ENCODE peak calls at places on chromosomes 3 and 15, in eight cellular contexts. W is left lung, Z is fibroblast of lung, N is uterus, V is testis, J is PC-9, U is right lobe of liver, I is tibial nerve. B is an unnamed sample.
A peak's percentile ranks its signal among the peaks of the same experiment; 100 is the strongest.

GRCh38 chr15:85047271-85047948 is 65.8 kb downstream of the PDE8A start:
- DNase-seq in W (no peak), V (no peak), I (no peak), Z (peak; percentile 96), N (no peak), U (no peak), J (peak; percentile 82), B (no peak)

GRCh38 chr15:85120351-85121113 is 138.9 kb downstream of the PDE8A start:
- DNase-seq in I (no peak), V (no peak), J (no peak), Z (no peak), N (no peak), U (no peak), W (no peak), B (no peak)

GRCh38 chr15:44308415-44308814 is 19.9 kb downstream of the GOLM2 start:
- DNase-seq in W (no peak), N (no peak), Z (no peak), U (no peak), I (no peak), V (no peak), J (no peak), B (no peak)

GRCh38 chr3:38655708-38656300 is 6.3 kb upstream of the SCN5A start:
- DNase-seq in J (no peak), W (no peak), Z (peak; percentile 34), V (no peak), N (no peak), U (no peak), I (no peak), B (no peak)

GRCh38 chr3:134430950-134431445 is 54.8 kb downstream of the ANAPC13 start:
- DNase-seq in U (no peak), V (no peak), J (no peak), N (no peak), I (no peak), Z (peak; percentile 62), W (no peak), B (no peak)

GRCh38 chr15:61050844-61051569 is 178.1 kb downstream of the RORA start:
- DNase-seq in N (no peak), V (no peak), Z (no peak), J (no peak), U (no peak), I (no peak), W (no peak), B (no peak)

GRCh38 chr3:3705090-3705775 is 94.0 kb upstream of the LRRN1 start:
- DNase-seq in U (no peak), V (peak; percentile 19), N (peak; percentile 15), W (no peak), Z (peak; percentile 23), J (no peak), I (no peak), B (no peak)

GRCh38 chr15:33234019-33234418 is 39.5 kb upstream of the FMN1 start:
- DNase-seq in N (no peak), W (no peak), Z (peak; percentile 49), U (no peak), J (peak; percentile 46), I (no peak), V (no peak), B (no peak)

GRCh38 chr3:447671-448070 is 251.1 kb downstream of the CHL1 start:
- DNase-seq in Z (no peak), V (no peak), I (no peak), J (no peak), U (no peak), W (no peak), N (no peak), B (no peak)

GRCh38 chr15:101264011-101264410 is 12.2 kb upstream of the CHSY1 start:
- DNase-seq in I (no peak), V (no peak), J (no peak), W (no peak), Z (peak; percentile 48), U (no peak), N (no peak), B (no peak)

GRCh38 chr3:36546196-36546595 is 165.9 kb downstream of the STAC start:
- DNase-seq in U (no peak), J (no peak), N (no peak), V (peak; percentile 18), I (no peak), W (no peak), Z (peak; percentile 16), B (no peak)

GRCh38 chr15:30065025-30065801 is 17.5 kb upstream of the GOLGA8J start:
- DNase-seq in Z (peak; percentile 93), I (no peak), U (no peak), J (no peak), N (no peak), W (no peak), V (no peak), B (no peak)

GRCh38 chr15:77753238-77753873 is 120.6 kb upstream of the LINGO1 start:
- DNase-seq in J (no peak), V (peak; percentile 18), I (no peak), U (no peak), Z (peak; percentile 17), N (no peak), W (no peak), B (no peak)

GRCh38 chr3:71846189-71846588 is 61.2 kb upstream of the PROK2 start:
- DNase-seq in I (no peak), Z (no peak), V (no peak), J (no peak), U (no peak), N (no peak), W (no peak), B (no peak)

GRCh38 chr3:193572426-193572908 is 17.8 kb upstream of the ATP13A4 start:
- DNase-seq in J (peak; percentile 69), Z (peak; percentile 51), W (no peak), U (no peak), V (peak; percentile 70), I (no peak), N (peak; percentile 41), B (peak; percentile 15)

GRCh38 chr15:74958908-74959642 is 2.5 kb upstream of the RPP25 start:
- DNase-seq in U (no peak), J (no peak), I (no peak), V (peak; percentile 19), Z (no peak), W (no peak), N (no peak), B (no peak)

GRCh38 chr15:45386420-45386819 is 8.1 kb upstream of the GATM start:
- DNase-seq in V (peak; percentile 89), J (no peak), Z (no peak), W (no peak), U (no peak), N (no peak), I (no peak), B (no peak)

GRCh38 chr3:46877671-46878125 is at the start of gene PTH1R:
- DNase-seq in J (no peak), N (no peak), Z (no peak), I (no peak), W (no peak), U (no peak), V (no peak), B (no peak)

GRCh38 chr3:151501171-151501790 is 40.4 kb upstream of the IGSF10 start:
- DNase-seq in W (no peak), V (no peak), I (no peak), U (no peak), Z (no peak), N (no peak), J (no peak), B (no peak)

GRCh38 chr15:53448215-53449001 is 311.1 kb downstream of the WDR72 start:
- DNase-seq in I (no peak), N (no peak), J (no peak), U (no peak), V (peak; percentile 34), Z (no peak), W (no peak), B (no peak)

GRCh38 chr3:188239035-188239434 is 85.1 kb downstream of the LPP start:
- DNase-seq in I (no peak), J (no peak), N (no peak), V (no peak), U (no peak), Z (no peak), W (no peak), B (no peak)

GRCh38 chr3:55013145-55013544 is 85.3 kb upstream of the LRTM1 start:
- DNase-seq in J (no peak), N (no peak), I (no peak), Z (peak; percentile 61), U (no peak), W (no peak), V (peak; percentile 30), B (no peak)

GRCh38 chr3:160399347-160400047 is at the start of gene SMC4:
- DNase-seq in I (peak; percentile 63), J (peak; percentile 87), Z (peak; percentile 88), N (no peak), U (peak; percentile 71), V (peak; percentile 89), W (peak; percentile 86), B (peak; percentile 76)

DNA sequence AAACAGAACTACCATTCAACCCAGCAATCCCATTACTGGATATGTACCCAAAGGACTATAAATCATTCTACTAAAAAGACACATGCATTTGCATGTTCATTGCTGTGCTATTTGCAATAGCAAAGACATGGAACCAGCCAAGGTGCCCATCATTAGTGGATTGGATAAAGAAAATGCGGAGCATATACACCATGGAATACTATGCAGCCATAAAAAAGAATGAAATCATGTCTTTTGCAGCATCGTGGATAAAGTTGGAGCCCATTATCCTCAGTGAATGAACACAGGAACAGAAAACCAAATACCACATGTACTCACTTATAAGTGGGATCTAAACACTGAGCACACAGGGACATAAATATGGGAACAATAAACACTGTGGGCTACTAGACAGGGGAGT is 43.1 kb upstream of the TIMP4 start:
- DNase-seq in I (no peak), U (no peak), W (no peak), J (no peak), N (no peak), Z (no peak), V (no peak), B (no peak)
- TF ChIP-seq CTCF in I (no peak), U (no peak), W (no peak), J (no peak), N (no peak), Z (no peak), V (no peak), B (no peak)

GRCh38 chr3:170726976-170727661 is 141.2 kb upstream of the SLC7A14 start:
- DNase-seq in Z (peak; percentile 94), I (no peak), N (no peak), U (no peak), J (peak; percentile 76), V (no peak), W (no peak), B (no peak)
- H3K27ac ChIP-seq in Z (peak overlapping the region; percentile 98), I (no peak overlapping the region), N (peak overlapping the region; percentile 45), U (no peak overlapping the region), J (peak overlapping the region; percentile 81), V (peak overlapping the region; percentile 23), W (no peak overlapping the region), B (no peak overlapping the region)

DNA sequence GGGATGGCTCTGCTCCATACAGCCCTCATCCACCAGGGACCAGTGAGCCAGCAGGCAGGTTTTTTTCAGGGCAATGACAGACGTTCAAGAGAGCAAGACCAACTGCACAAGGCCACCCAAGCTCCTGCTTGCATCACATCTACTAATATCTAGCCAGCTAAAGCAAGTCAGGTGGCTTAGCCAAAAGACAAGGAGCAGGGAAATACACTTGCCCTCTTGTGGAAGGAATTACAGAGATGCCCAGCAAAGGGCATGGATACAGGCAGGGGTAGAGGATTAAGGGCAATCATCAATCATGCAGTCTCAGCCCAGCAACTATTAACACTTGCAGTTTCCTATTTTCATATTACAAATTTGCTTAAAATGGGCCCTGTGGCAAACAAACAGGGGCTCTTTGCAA is 81.5 kb upstream of the NTRK3 start:
- DNase-seq in V (no peak), U (no peak), J (no peak), W (no peak), I (no peak), Z (no peak), N (no peak), B (no peak)
- TF ChIP-seq CTCF in V (no peak), U (no peak), J (no peak), W (no peak), I (no peak), Z (no peak), N (no peak), B (no peak)

GRCh38 chr3:42906905-42907183 is 902 bp downstream of the ZNF662 start:
- DNase-seq in W (no peak), I (no peak), Z (no peak), N (no peak), U (no peak), V (peak; percentile 15), J (no peak), B (no peak)
- H3K27ac ChIP-seq in W (no peak overlapping the region), I (no peak overlapping the region), Z (no peak overlapping the region), N (peak overlapping the region; percentile 76), U (no peak overlapping the region), V (no peak overlapping the region), J (no peak overlapping the region), B (no peak overlapping the region)